ENCODE peak calls at places on chromosome 15, in ten cellular contexts. W is epithelial cell of esophagus; B is stimulated activated CD8-positive, alpha-beta memory T cell treated with anti-CD3 and anti-CD28 coated beads, Interleukin-2, amount 100 ng/mL, for 1 hour; S is HT-29; M is nephron progenitor cell; D is stimulated activated CD4-positive, alpha-beta T cell treated with anti-CD3 and anti-CD28 coated beads, Interleukin-12 subunit alpha, Interleukin-12 subunit beta, amount 100 ng/mL, for 4 hours; U is hippocampal formation; Q is ovary; C is anterior cingulate cortex; P is NCI-H1048. L is an unnamed sample.

GRCh38 chr15:74780983-74781672 is 752 bp upstream of the CSK start:
- DNase-seq in S (no peak), D (no peak), B (no peak), Q (no peak), U (no peak), C (no peak), W (peak), M (no peak), P (no peak), L (peak)

GRCh38 chr15:89161666-89162065 is 59.7 kb downstream of the RLBP1 start:
- DNase-seq in U (no peak), W (no peak), C (no peak), P (no peak), B (no peak), Q (no peak), D (no peak), S (no peak), M (no peak), L (no peak)

GRCh38 chr15:41597787-41598186 is 38.8 kb downstream of the TYRO3 start:
- DNase-seq in D (no peak), Q (no peak), S (no peak), W (no peak), C (no peak), P (no peak), B (no peak), U (no peak), M (no peak), L (no peak)

GRCh38 chr15:77646104-77646694 is 13.5 kb upstream of the LINGO1 start:
- DNase-seq in U (no peak), M (no peak), B (no peak), D (no peak), P (no peak), S (peak), Q (no peak), C (no peak), W (peak), L (no peak)

GRCh38 chr15:78716651-78717050 is 75.6 kb upstream of the CHRNB4 start:
- DNase-seq in D (no peak), W (peak), P (no peak), S (no peak), C (no peak), U (no peak), B (no peak), Q (no peak), M (no peak), L (no peak)

GRCh38 chr15:92574161-92574560 is 81.4 kb downstream of the FAM174B start:
- DNase-seq in S (no peak), Q (no peak), B (no peak), P (no peak), U (no peak), C (no peak), W (no peak), M (no peak), D (no peak), L (no peak)

GRCh38 chr15:99566157-99566900 is 545 bp downstream of the MEF2A start:
- DNase-seq in U (no peak), D (peak), P (no peak), M (peak), C (no peak), S (peak), B (no peak), W (peak), Q (peak), L (no peak)

GRCh38 chr15:85831415-85832113 is 36.8 kb upstream of the KLHL25 start:
- DNase-seq in S (peak), B (no peak), C (peak), U (peak), P (peak), Q (peak), M (peak), W (peak), D (peak), L (peak)

GRCh38 chr15:94075349-94075748 is 156.0 kb upstream of the MCTP2 start:
- DNase-seq in B (no peak), P (no peak), C (no peak), S (no peak), Q (peak), W (no peak), D (no peak), U (no peak), M (no peak), L (no peak)

GRCh38 chr15:74134387-74135027 is 4.1 kb downstream of the ISLR2 start:
- DNase-seq in C (no peak), Q (peak), P (no peak), M (peak), S (peak), W (peak), B (no peak), D (no peak), U (no peak), L (no peak)

GRCh38 chr15:65778269-65778668 is 13.8 kb downstream of the DENND4A start:
- DNase-seq in S (no peak), Q (no peak), U (no peak), C (no peak), B (no peak), P (no peak), W (no peak), M (no peak), D (no peak), L (no peak)

L was measured in HAP-1.